ENCODE peak calls at places on chromosomes 13 and 19, in seven cellular contexts. B is stimulated activated CD4-positive, alpha-beta T cell treated with anti-CD3 and anti-CD28 coated beads, Interleukin-4, amount 100 ng/mL, for 1 hour; E is SK-N-DZ; Q is NCI-H774; M is NAMALWA; C is T-helper 9 cell; U is C1 segment of cervical spinal cord. Y is an unnamed sample.

GRCh38 chr19:38194061-38194701 is 29.8 kb downstream of the DPF1 start:
- DNase-seq in Q (peak; percentile 45), E (no peak), B (no peak), U (no peak), C (no peak), M (no peak), Y (no peak)

GRCh38 chr13:105159794-105160193 is 1375.7 kb downstream of the EFNB2 start:
- DNase-seq in E (no peak), U (no peak), Q (peak; percentile 76), C (no peak), B (no peak), M (no peak), Y (no peak)

GRCh38 chr19:42961119-42961518 is 24.1 kb upstream of the PSG7 start:
- DNase-seq in U (no peak), Q (no peak), E (no peak), C (no peak), M (no peak), B (no peak), Y (no peak)

GRCh38 chr19:45499196-45500180 is 1.2 kb downstream of the PPM1N start:
- DNase-seq in M (peak; percentile 90), U (no peak), C (peak; percentile 34), B (peak; percentile 69), E (peak; percentile 88), Q (peak; percentile 24), Y (peak; percentile 91)

GRCh38 chr19:42010245-42011126 is 16.5 kb upstream of the ATP1A3 start:
- DNase-seq in Q (no peak), B (no peak), U (no peak), C (no peak), M (peak; percentile 45), E (no peak), Y (no peak)

GRCh38 chr19:23439623-23440022 is 44.4 kb upstream of the ZNF91 start:
- DNase-seq in Q (no peak), B (no peak), E (peak; percentile 17), C (no peak), U (no peak), M (peak; percentile 52), Y (no peak)

GRCh38 chr19:46902402-46902766 is 41.6 kb downstream of the ARHGAP35 start:
- DNase-seq in U (no peak), M (no peak), E (no peak), Q (no peak), B (no peak), C (no peak), Y (no peak)

GRCh38 chr13:36453518-36453917 is 21.2 kb downstream of the CCNA1 start:
- DNase-seq in U (no peak), Q (no peak), C (no peak), M (peak; percentile 27), B (no peak), E (no peak), Y (peak; percentile 64)

GRCh38 chr13:85405316-85405897 is 393.8 kb downstream of the SLITRK6 start:
- DNase-seq in M (no peak), U (peak; percentile 7), C (no peak), E (no peak), B (no peak), Q (no peak), Y (no peak)

GRCh38 chr13:43883636-43884035 is 3.9 kb downstream of the LACC1 start:
- DNase-seq in E (no peak), B (no peak), U (no peak), C (no peak), Q (no peak), M (no peak), Y (no peak)

GRCh38 chr13:102902789-102903347 is 57.0 kb downstream of the ERCC5 start:
- DNase-seq in Q (no peak), E (no peak), M (no peak), C (no peak), B (no peak), U (no peak), Y (no peak)

GRCh38 chr19:29410974-29411615 is 114.7 kb upstream of the VSTM2B start:
- DNase-seq in Q (no peak), U (no peak), B (no peak), C (no peak), E (no peak), M (no peak), Y (no peak)

GRCh38 chr13:106522112-106522511 is 13.3 kb downstream of the EFNB2 start:
- DNase-seq in Q (no peak), U (no peak), C (no peak), M (no peak), E (no peak), B (no peak), Y (no peak)

GRCh38 chr13:79867248-79867647 is 386.3 kb downstream of the NDFIP2 start:
- DNase-seq in U (no peak), E (no peak), Q (no peak), M (no peak), B (no peak), C (no peak), Y (no peak)

GRCh38 chr13:60335531-60335930 is 61.5 kb upstream of the TDRD3 start:
- DNase-seq in B (no peak), E (no peak), U (no peak), M (peak; percentile 57), Q (no peak), C (no peak), Y (peak; percentile 66)

GRCh38 chr19:32287811-32288227 is 57.6 kb upstream of the ZNF507 start:
- DNase-seq in M (peak; percentile 11), C (no peak), B (peak; percentile 6), E (peak; percentile 16), Q (no peak), U (peak; percentile 12), Y (peak; percentile 67)

GRCh38 chr19:33416307-33417215 is 43.1 kb downstream of the CEBPG start:
- DNase-seq in E (peak; percentile 79), Q (peak; percentile 29), B (peak; percentile 68), M (peak; percentile 75), C (peak; percentile 63), U (no peak), Y (peak; percentile 84)

Y was measured in Karpas-422.